ENCODE peak calls at places on chromosomes 1 and 21, in nine cellular contexts. Z is fibroblast of lung, B is MM.1S, P is astrocyte, Y is K562, X is GM23248, K is neuronal stem cell, M is IMR-90, A is colonic mucosa. T is an unnamed sample.
A peak's percentile ranks its signal among the peaks of the same experiment; 100 is the strongest.

GRCh38 chr1:31505884-31506497 is 70.3 kb upstream of the TINAGL1 start:
- DNase-seq in Z (peak; percentile 68), B (peak; percentile 95), P (peak; percentile 87), Y (no peak), X (peak; percentile 86), K (no peak), M (peak; percentile 84), A (no peak), T (peak; percentile 55)

GRCh38 chr1:195188821-195189220 is 1419.4 kb downstream of the KCNT2 start:
- DNase-seq in Z (peak; percentile 29), B (no peak), P (peak; percentile 30), Y (no peak), X (peak; percentile 15), K (no peak), M (peak; percentile 52), A (no peak), T (peak; percentile 25)

GRCh38 chr1:4318720-4319119 is 335.7 kb upstream of the AJAP1 start:
- DNase-seq in Z (no peak), B (no peak), P (no peak), Y (no peak), X (no peak), K (no peak), M (no peak), A (no peak), T (no peak)

GRCh38 chr21:43721225-43721605 is 2.3 kb downstream of the PDXK start:
- DNase-seq in Z (no peak), B (no peak), P (no peak), Y (no peak), X (no peak), K (no peak), M (no peak), A (no peak), T (peak; percentile 33)

GRCh38 chr1:156480411-156481192 is 20.0 kb downstream of the MEF2D start:
- DNase-seq in Z (no peak), B (peak; percentile 64), P (no peak), Y (peak; percentile 76), X (peak; percentile 77), K (no peak), M (peak; percentile 50), A (no peak), T (peak; percentile 73)

GRCh38 chr1:34403156-34403555 is 226.4 kb downstream of the C1orf94 start:
- DNase-seq in Z (no peak), B (no peak), P (no peak), Y (no peak), X (no peak), K (no peak), M (no peak), A (peak; percentile 3), T (no peak)

GRCh38 chr1:5906116-5906515 is 86.1 kb downstream of the NPHP4 start:
- DNase-seq in Z (no peak), B (no peak), P (no peak), Y (no peak), X (no peak), K (no peak), M (no peak), A (no peak), T (no peak)

GRCh38 chr1:35925741-35926140 is 5.2 kb upstream of the AGO3 start:
- DNase-seq in Z (peak; percentile 72), B (no peak), P (peak; percentile 73), Y (no peak), X (peak; percentile 26), K (no peak), M (peak; percentile 92), A (no peak), T (peak; percentile 64)

GRCh38 chr1:36922593-36923251 is 111.6 kb downstream of the GRIK3 start:
- DNase-seq in Z (no peak), B (no peak), P (no peak), Y (no peak), X (no peak), K (no peak), M (no peak), A (no peak), T (no peak)

GRCh38 chr1:221435510-221435909 is 306.4 kb downstream of the DUSP10 start:
- DNase-seq in Z (peak; percentile 94), B (peak; percentile 77), P (peak; percentile 51), Y (peak; percentile 42), X (peak; percentile 78), K (peak; percentile 24), M (peak; percentile 83), A (no peak), T (peak; percentile 90)

GRCh38 chr1:107058245-107059032 is 2.0 kb downstream of the PRMT6 start:
- DNase-seq in Z (peak; percentile 8), B (no peak), P (no peak), Y (no peak), X (no peak), K (no peak), M (no peak), A (no peak), T (peak; percentile 1)

GRCh38 chr21:44695641-44696040 is 1.3 kb upstream of the KRTAP10-12 start:
- DNase-seq in Z (no peak), B (no peak), P (no peak), Y (no peak), X (no peak), K (no peak), M (no peak), A (no peak), T (no peak)

GRCh38 chr1:168676029-168676812 is 52.8 kb downstream of the DPT start:
- DNase-seq in Z (no peak), B (no peak), P (peak; percentile 41), Y (no peak), X (peak; percentile 43), K (no peak), M (no peak), A (no peak), T (no peak)

GRCh38 chr1:19065526-19066247 is 109.2 kb upstream of the IFFO2 start:
- DNase-seq in Z (no peak), B (no peak), P (no peak), Y (no peak), X (no peak), K (no peak), M (no peak), A (no peak), T (no peak)
- H3K27me3 ChIP-seq in Z (no peaks in the 10 kb centered on the region), B (no peaks in the 10 kb centered on the region), P (no peaks in the 10 kb centered on the region), Y (peaks cover 20% of the 10 kb centered on the region), X (no peaks in the 10 kb centered on the region), K (no peaks in the 10 kb centered on the region), M (no peaks in the 10 kb centered on the region), A (no peaks in the 10 kb centered on the region), T (peaks cover 8% of the 10 kb centered on the region)

GRCh38 chr1:87898401-87898800 is 569.7 kb downstream of the LMO4 start:
- DNase-seq in Z (no peak), B (no peak), P (no peak), Y (no peak), X (no peak), K (no peak), M (no peak), A (no peak), T (no peak)
- H3K4me1 ChIP-seq in Z (no peaks in the 10 kb centered on the region), B (peaks cover 8% of the 10 kb centered on the region), P (no peaks in the 10 kb centered on the region), Y (no peaks in the 10 kb centered on the region), X (no peaks in the 10 kb centered on the region), K (peaks cover 6% of the 10 kb centered on the region), M (no peaks in the 10 kb centered on the region), A (no peaks in the 10 kb centered on the region), T (peaks cover 10% of the 10 kb centered on the region)

GRCh38 chr1:111621050-111621449 is 1.5 kb downstream of the RAP1A start:
- DNase-seq in Z (no peak), B (no peak), P (peak; percentile 12), Y (peak; percentile 32), X (peak; percentile 63), K (no peak), M (peak; percentile 11), A (no peak), T (peak; percentile 60)

GRCh38 chr1:111618081-111618480 is 1.5 kb upstream of the RAP1A start:
- DNase-seq in Z (no peak), B (no peak), P (no peak), Y (no peak), X (no peak), K (no peak), M (no peak), A (no peak), T (no peak)

GRCh38 chr1:111619635-111620411 is at the start of gene RAP1A:
- DNase-seq in Z (peak; percentile 91), B (peak; percentile 83), P (peak; percentile 75), Y (peak; percentile 96), X (peak; percentile 96), K (peak; percentile 91), M (peak; percentile 88), A (peak; percentile 98), T (peak; percentile 98)

GRCh38 chr1:111620412-111620971 is 903 bp downstream of the RAP1A start:
- DNase-seq in Z (peak; percentile 17), B (no peak), P (no peak), Y (peak; percentile 85), X (no peak), K (no peak), M (no peak), A (peak; percentile 65), T (peak; percentile 39)

GRCh38 chr1:111618953-111619634 is 495 bp upstream of the RAP1A start:
- DNase-seq in Z (no peak), B (no peak), P (no peak), Y (peak; percentile 28), X (no peak), K (no peak), M (no peak), A (no peak), T (no peak)
- H3K9ac ChIP-seq in Z (no peak overlapping the region), B (peak overlapping the region; percentile 28), P (peak overlapping the region; percentile 60), Y (peak overlapping the region; percentile 55), X (peak overlapping the region; percentile 81), K (no peak overlapping the region), M (peak overlapping the region; percentile 72), A (peak overlapping the region; percentile 70), T (peak overlapping the region; percentile 82)

DNA sequence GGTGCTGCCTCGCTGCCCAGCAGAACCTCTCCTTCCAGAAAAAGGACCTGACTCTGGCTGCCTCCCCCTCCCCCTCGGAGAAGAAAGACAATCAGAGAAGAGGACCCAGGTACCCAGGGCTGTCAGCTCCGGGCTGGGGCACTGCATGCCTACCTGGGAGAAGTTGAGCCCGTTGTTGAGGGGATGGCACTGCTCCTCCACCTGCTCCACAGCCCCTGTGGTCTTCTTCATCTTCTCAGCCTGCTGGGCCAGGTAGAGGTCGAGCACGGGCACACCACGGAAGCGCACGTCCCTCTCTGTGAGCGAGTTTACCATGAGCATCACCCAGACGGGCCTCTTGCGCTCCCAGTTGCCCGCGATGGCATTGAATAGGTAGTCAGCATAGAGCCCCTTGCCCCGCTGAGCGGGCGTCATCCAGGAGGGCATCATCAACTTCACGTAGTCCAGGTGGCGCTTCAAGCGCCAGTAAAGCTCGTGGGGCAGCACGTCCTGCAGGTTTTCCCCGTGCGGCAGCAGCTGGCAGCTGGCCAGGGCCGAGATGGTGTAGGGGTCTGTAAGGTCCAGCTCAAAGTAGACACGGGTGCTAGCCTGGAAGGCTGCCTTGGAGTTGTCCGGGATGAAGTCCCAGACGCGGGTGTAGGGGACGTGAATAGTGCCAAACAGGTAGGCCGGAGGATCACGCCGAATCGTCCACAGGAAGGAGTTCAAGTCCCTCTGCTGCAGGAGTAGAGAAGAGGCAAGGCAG is 3.1 kb downstream of the TRABD2B start:
- DNase-seq in Z (no peak), B (no peak), P (no peak), Y (no peak), X (no peak), K (no peak), M (no peak), A (no peak), T (no peak)
- H3K27me3 ChIP-seq in Z (peaks cover 27% of the 10 kb centered on the region), B (peaks cover 11% of the 10 kb centered on the region), P (peaks cover 37% of the 10 kb centered on the region), Y (peaks cover 19% of the 10 kb centered on the region), X (peaks cover 43% of the 10 kb centered on the region), K (peaks cover 74% of the 10 kb centered on the region), M (peaks cover 33% of the 10 kb centered on the region), A (peaks cover 9% of the 10 kb centered on the region), T (peaks cover 9% of the 10 kb centered on the region)